ENCODE peak calls at places on chromosomes 4 and X, in four cellular contexts. One of them, this sample, is unnamed.

GRCh38 chrX:6614516-6614915 is 79.6 kb upstream of the VCX3A start:
- DNase-seq in central memory CD4-positive, alpha-beta T cell: no peak
- DNase-seq in GM23338: no peak
- DNase-seq in H9: no peak
- DNase-seq in this sample: no peak

GRCh38 chr4:19254476-19254875 is 997.2 kb upstream of the SLIT2 start:
- DNase-seq in central memory CD4-positive, alpha-beta T cell: no peak
- DNase-seq in GM23338: no peak
- DNase-seq in H9: no peak
- DNase-seq in this sample: no peak

GRCh38 chrX:111322231-111322855 is 52.1 kb upstream of the CAPN6 start:
- DNase-seq in central memory CD4-positive, alpha-beta T cell: no peak
- DNase-seq in GM23338: no peak
- DNase-seq in H9: no peak
- DNase-seq in this sample: peak

GRCh38 chr4:168421671-168422070 is 58.6 kb downstream of the DDX60L start:
- DNase-seq in central memory CD4-positive, alpha-beta T cell: no peak
- DNase-seq in GM23338: no peak
- DNase-seq in H9: no peak
- DNase-seq in this sample: peak

GRCh38 chr4:44760142-44760898 is 34.0 kb upstream of the GNPDA2 start:
- DNase-seq in central memory CD4-positive, alpha-beta T cell: peak
- DNase-seq in GM23338: peak
- DNase-seq in H9: no peak
- DNase-seq in this sample: no peak

GRCh38 chrX:105698386-105698785 is 124.0 kb upstream of the NRK start:
- DNase-seq in central memory CD4-positive, alpha-beta T cell: no peak
- DNase-seq in GM23338: no peak
- DNase-seq in H9: no peak
- DNase-seq in this sample: no peak

GRCh38 chr4:145541266-145541770 is 59.7 kb downstream of the SMAD1 start:
- DNase-seq in central memory CD4-positive, alpha-beta T cell: no peak
- DNase-seq in GM23338: no peak
- DNase-seq in H9: no peak
- DNase-seq in this sample: no peak

GRCh38 chr4:39754309-39754708 is 56.4 kb downstream of the UBE2K start:
- DNase-seq in central memory CD4-positive, alpha-beta T cell: no peak
- DNase-seq in GM23338: no peak
- DNase-seq in H9: no peak
- DNase-seq in this sample: no peak

GRCh38 chr4:19727141-19727540 is 524.6 kb upstream of the SLIT2 start:
- DNase-seq in central memory CD4-positive, alpha-beta T cell: no peak
- DNase-seq in GM23338: no peak
- DNase-seq in H9: no peak
- DNase-seq in this sample: no peak

GRCh38 chr4:184653650-184654049 is 4.1 kb downstream of the PRIMPOL start:
- DNase-seq in central memory CD4-positive, alpha-beta T cell: no peak
- DNase-seq in GM23338: peak
- DNase-seq in H9: no peak
- DNase-seq in this sample: no peak

GRCh38 chrX:103157511-103158316 is 57.2 kb upstream of the BEX4 start:
- DNase-seq in central memory CD4-positive, alpha-beta T cell: no peak
- DNase-seq in GM23338: peak
- DNase-seq in H9: no peak
- DNase-seq in this sample: peak

GRCh38 chr4:1740021-1740545 is 18.8 kb downstream of the TACC3 start:
- DNase-seq in central memory CD4-positive, alpha-beta T cell: no peak
- DNase-seq in GM23338: no peak
- DNase-seq in H9: no peak
- DNase-seq in this sample: no peak

GRCh38 chr4:75584067-75584466 is 28.2 kb downstream of the ODAPH start:
- DNase-seq in central memory CD4-positive, alpha-beta T cell: no peak
- DNase-seq in GM23338: no peak
- DNase-seq in H9: no peak
- DNase-seq in this sample: no peak

GRCh38 chrX:9862525-9862924 is 76.3 kb downstream of the SHROOM2 start:
- DNase-seq in central memory CD4-positive, alpha-beta T cell: no peak
- DNase-seq in GM23338: no peak
- DNase-seq in H9: no peak
- DNase-seq in this sample: no peak

GRCh38 chr4:139809207-139810157 is 143.9 kb downstream of the MGST2 start:
- DNase-seq in central memory CD4-positive, alpha-beta T cell: no peak
- DNase-seq in GM23338: no peak
- DNase-seq in H9: no peak
- DNase-seq in this sample: no peak

GRCh38 chr4:161926033-161926828 is 237.6 kb downstream of the FSTL5 start:
- DNase-seq in central memory CD4-positive, alpha-beta T cell: no peak
- DNase-seq in GM23338: no peak
- DNase-seq in H9: no peak
- DNase-seq in this sample: no peak

GRCh38 chr4:73347497-73347896 is 56.6 kb upstream of the ALB start:
- DNase-seq in central memory CD4-positive, alpha-beta T cell: no peak
- DNase-seq in GM23338: no peak
- DNase-seq in H9: no peak
- DNase-seq in this sample: no peak

GRCh38 chr4:16031554-16032381 is 52.1 kb downstream of the PROM1 start:
- DNase-seq in central memory CD4-positive, alpha-beta T cell: no peak
- DNase-seq in GM23338: no peak
- DNase-seq in H9: no peak
- DNase-seq in this sample: peak

GRCh38 chr4:6987566-6987920 is 55.6 kb upstream of the TADA2B start:
- DNase-seq in central memory CD4-positive, alpha-beta T cell: no peak
- DNase-seq in GM23338: peak
- DNase-seq in H9: no peak
- DNase-seq in this sample: peak

GRCh38 chr4:13289391-13289790 is 194.7 kb downstream of the RAB28 start:
- DNase-seq in central memory CD4-positive, alpha-beta T cell: no peak
- DNase-seq in GM23338: no peak
- DNase-seq in H9: no peak
- DNase-seq in this sample: no peak

GRCh38 chr4:52248836-52249235 is 197.7 kb downstream of the SPATA18 start:
- DNase-seq in central memory CD4-positive, alpha-beta T cell: no peak
- DNase-seq in GM23338: no peak
- DNase-seq in H9: no peak
- DNase-seq in this sample: no peak

GRCh38 chr4:123547167-123547817 is 150.7 kb downstream of the SPRY1 start:
- DNase-seq in central memory CD4-positive, alpha-beta T cell: no peak
- DNase-seq in GM23338: peak
- DNase-seq in H9: peak
- DNase-seq in this sample: peak

GRCh38 chr4:165359501-165359900 is 19.3 kb upstream of the CPE start:
- DNase-seq in central memory CD4-positive, alpha-beta T cell: no peak
- DNase-seq in GM23338: no peak
- DNase-seq in H9: no peak
- DNase-seq in this sample: no peak

GRCh38 chrX:125205084-125205917 is 114.4 kb upstream of the TEX13C start:
- DNase-seq in central memory CD4-positive, alpha-beta T cell: no peak
- DNase-seq in GM23338: peak
- DNase-seq in H9: peak
- DNase-seq in this sample: peak

GRCh38 chr4:149370002-149370401 is 445.6 kb downstream of the IQCM start:
- DNase-seq in central memory CD4-positive, alpha-beta T cell: no peak
- DNase-seq in GM23338: no peak
- DNase-seq in H9: no peak
- DNase-seq in this sample: no peak

GRCh38 chrX:14697453-14697852 is 168.1 kb downstream of the GLRA2 start:
- DNase-seq in central memory CD4-positive, alpha-beta T cell: no peak
- DNase-seq in GM23338: peak
- DNase-seq in H9: peak
- DNase-seq in this sample: peak

GRCh38 chr4:135838889-135839288 is 1637.3 kb upstream of the PABPC4L start:
- DNase-seq in central memory CD4-positive, alpha-beta T cell: no peak
- DNase-seq in GM23338: peak
- DNase-seq in H9: peak
- DNase-seq in this sample: peak

GRCh38 chr4:86613734-86614133 is 19.6 kb downstream of the PTPN13 start:
- DNase-seq in central memory CD4-positive, alpha-beta T cell: no peak
- DNase-seq in GM23338: no peak
- DNase-seq in H9: no peak
- DNase-seq in this sample: no peak

GRCh38 chr4:182201871-182202270 is 41.3 kb upstream of the TENM3 start:
- DNase-seq in central memory CD4-positive, alpha-beta T cell: no peak
- DNase-seq in GM23338: no peak
- DNase-seq in H9: no peak
- DNase-seq in this sample: no peak

GRCh38 chr4:121706595-121707021 is 9.8 kb upstream of the ANXA5 start:
- DNase-seq in central memory CD4-positive, alpha-beta T cell: peak
- DNase-seq in GM23338: no peak
- DNase-seq in H9: no peak
- DNase-seq in this sample: no peak

GRCh38 chrX:98654565-98654964 is 1755.5 kb downstream of the PCDH19 start:
- DNase-seq in central memory CD4-positive, alpha-beta T cell: no peak
- DNase-seq in GM23338: no peak
- DNase-seq in H9: no peak
- DNase-seq in this sample: no peak